ENCODE peak calls at places on chromosome 19, in ten cellular contexts. One of them, this sample, is unnamed.

GRCh38 chr19:36009220-36009619 is 607 bp upstream of the SYNE4 start:
- DNase-seq in EH: peak
- DNase-seq in effector CD4-positive, alpha-beta T cell: no peak
- DNase-seq in HFF-Myc: no peak
- DNase-seq in SK-MEL-5: peak
- DNase-seq in hypothalamus: peak
- DNase-seq in fibroblast of mammary gland: peak
- DNase-seq in HFFc6: peak
- DNase-seq in neural crest cell: peak
- DNase-seq in GM23248: peak
- DNase-seq in this sample: peak

GRCh38 chr19:1263198-1263597 is 5.9 kb upstream of the CIRBP start:
- DNase-seq in fibroblast of mammary gland: no peak
- DNase-seq in hypothalamus: no peak
- DNase-seq in effector CD4-positive, alpha-beta T cell: no peak
- DNase-seq in SK-MEL-5: no peak
- DNase-seq in HFFc6: no peak
- DNase-seq in EH: no peak
- DNase-seq in GM23248: no peak
- DNase-seq in HFF-Myc: no peak
- DNase-seq in neural crest cell: no peak
- DNase-seq in this sample: no peak

GRCh38 chr19:8459520-8460260 is 14.9 kb downstream of the HNRNPM start:
- DNase-seq in neural crest cell: no peak
- DNase-seq in GM23248: peak
- DNase-seq in HFFc6: peak
- DNase-seq in EH: peak
- DNase-seq in fibroblast of mammary gland: peak
- DNase-seq in HFF-Myc: no peak
- DNase-seq in SK-MEL-5: no peak
- DNase-seq in hypothalamus: no peak
- DNase-seq in effector CD4-positive, alpha-beta T cell: no peak
- DNase-seq in this sample: no peak

GRCh38 chr19:41697198-41697855 is 9.3 kb upstream of the CEACAM7 start:
- DNase-seq in fibroblast of mammary gland: no peak
- DNase-seq in neural crest cell: no peak
- DNase-seq in HFF-Myc: no peak
- DNase-seq in SK-MEL-5: no peak
- DNase-seq in EH: no peak
- DNase-seq in GM23248: no peak
- DNase-seq in hypothalamus: no peak
- DNase-seq in HFFc6: no peak
- DNase-seq in effector CD4-positive, alpha-beta T cell: no peak
- DNase-seq in this sample: no peak

GRCh38 chr19:48283908-48284307 is 14.0 kb downstream of the ZNF114 start:
- DNase-seq in hypothalamus: no peak
- DNase-seq in HFFc6: peak
- DNase-seq in HFF-Myc: no peak
- DNase-seq in fibroblast of mammary gland: peak
- DNase-seq in GM23248: peak
- DNase-seq in SK-MEL-5: no peak
- DNase-seq in neural crest cell: no peak
- DNase-seq in EH: peak
- DNase-seq in effector CD4-positive, alpha-beta T cell: no peak
- DNase-seq in this sample: no peak

GRCh38 chr19:4443966-4444764 is 13.4 kb downstream of the UBXN6 start:
- DNase-seq in HFF-Myc: no peak
- DNase-seq in HFFc6: no peak
- DNase-seq in fibroblast of mammary gland: no peak
- DNase-seq in effector CD4-positive, alpha-beta T cell: no peak
- DNase-seq in hypothalamus: no peak
- DNase-seq in neural crest cell: no peak
- DNase-seq in SK-MEL-5: no peak
- DNase-seq in EH: no peak
- DNase-seq in GM23248: no peak
- DNase-seq in this sample: no peak

GRCh38 chr19:1026189-1027019 is at the start of gene CNN2:
- DNase-seq in fibroblast of mammary gland: peak
- DNase-seq in GM23248: peak
- DNase-seq in EH: peak
- DNase-seq in effector CD4-positive, alpha-beta T cell: peak
- DNase-seq in neural crest cell: peak
- DNase-seq in HFFc6: peak
- DNase-seq in hypothalamus: no peak
- DNase-seq in HFF-Myc: no peak
- DNase-seq in SK-MEL-5: peak
- DNase-seq in this sample: no peak

GRCh38 chr19:42323473-42323851 is 2.0 kb upstream of the MEGF8 start:
- DNase-seq in neural crest cell: no peak
- DNase-seq in fibroblast of mammary gland: no peak
- DNase-seq in EH: no peak
- DNase-seq in HFF-Myc: no peak
- DNase-seq in SK-MEL-5: no peak
- DNase-seq in effector CD4-positive, alpha-beta T cell: no peak
- DNase-seq in GM23248: no peak
- DNase-seq in hypothalamus: no peak
- DNase-seq in HFFc6: no peak
- DNase-seq in this sample: no peak

GRCh38 chr19:45515081-45515624 is 7.9 kb downstream of the VASP start:
- DNase-seq in effector CD4-positive, alpha-beta T cell: no peak
- DNase-seq in HFFc6: no peak
- DNase-seq in GM23248: no peak
- DNase-seq in fibroblast of mammary gland: no peak
- DNase-seq in neural crest cell: no peak
- DNase-seq in HFF-Myc: no peak
- DNase-seq in SK-MEL-5: no peak
- DNase-seq in hypothalamus: peak
- DNase-seq in EH: no peak
- DNase-seq in this sample: peak

GRCh38 chr19:46111376-46111775 is 13.1 kb downstream of the IGFL3 start:
- DNase-seq in fibroblast of mammary gland: no peak
- DNase-seq in hypothalamus: no peak
- DNase-seq in effector CD4-positive, alpha-beta T cell: no peak
- DNase-seq in EH: no peak
- DNase-seq in GM23248: no peak
- DNase-seq in HFFc6: no peak
- DNase-seq in SK-MEL-5: no peak
- DNase-seq in HFF-Myc: no peak
- DNase-seq in neural crest cell: no peak
- DNase-seq in this sample: no peak

GRCh38 chr19:8577247-8577646 is at the start of gene MYO1F:
- DNase-seq in effector CD4-positive, alpha-beta T cell: no peak
- DNase-seq in HFF-Myc: no peak
- DNase-seq in EH: no peak
- DNase-seq in SK-MEL-5: no peak
- DNase-seq in fibroblast of mammary gland: no peak
- DNase-seq in neural crest cell: no peak
- DNase-seq in HFFc6: no peak
- DNase-seq in hypothalamus: peak
- DNase-seq in GM23248: no peak
- DNase-seq in this sample: peak

GRCh38 chr19:31181535-31181934 is 167.7 kb downstream of the TSHZ3 start:
- DNase-seq in SK-MEL-5: no peak
- DNase-seq in GM23248: no peak
- DNase-seq in HFFc6: no peak
- DNase-seq in effector CD4-positive, alpha-beta T cell: no peak
- DNase-seq in EH: no peak
- DNase-seq in HFF-Myc: no peak
- DNase-seq in hypothalamus: no peak
- DNase-seq in neural crest cell: no peak
- DNase-seq in fibroblast of mammary gland: no peak
- DNase-seq in this sample: no peak

GRCh38 chr19:51808333-51808986 is 13.5 kb downstream of the FPR3 start:
- DNase-seq in fibroblast of mammary gland: peak
- DNase-seq in SK-MEL-5: peak
- DNase-seq in effector CD4-positive, alpha-beta T cell: no peak
- DNase-seq in HFFc6: peak
- DNase-seq in hypothalamus: no peak
- DNase-seq in neural crest cell: no peak
- DNase-seq in HFF-Myc: peak
- DNase-seq in EH: peak
- DNase-seq in GM23248: peak
- DNase-seq in this sample: no peak

GRCh38 chr19:35436477-35437141 is 11.4 kb upstream of the FFAR2 start:
- DNase-seq in fibroblast of mammary gland: peak
- DNase-seq in neural crest cell: no peak
- DNase-seq in SK-MEL-5: no peak
- DNase-seq in hypothalamus: no peak
- DNase-seq in HFF-Myc: peak
- DNase-seq in HFFc6: no peak
- DNase-seq in effector CD4-positive, alpha-beta T cell: peak
- DNase-seq in GM23248: peak
- DNase-seq in EH: peak
- DNase-seq in this sample: no peak

GRCh38 chr19:57888107-57888493 is 737 bp downstream of the ZNF814 start:
- DNase-seq in neural crest cell: no peak
- DNase-seq in EH: no peak
- DNase-seq in GM23248: peak
- DNase-seq in fibroblast of mammary gland: no peak
- DNase-seq in HFF-Myc: no peak
- DNase-seq in HFFc6: no peak
- DNase-seq in hypothalamus: no peak
- DNase-seq in effector CD4-positive, alpha-beta T cell: no peak
- DNase-seq in SK-MEL-5: no peak
- DNase-seq in this sample: no peak

GRCh38 chr19:18626906-18627305 is 9.9 kb upstream of the KLHL26 start:
- DNase-seq in EH: peak
- DNase-seq in hypothalamus: peak
- DNase-seq in HFF-Myc: no peak
- DNase-seq in GM23248: no peak
- DNase-seq in HFFc6: no peak
- DNase-seq in neural crest cell: no peak
- DNase-seq in SK-MEL-5: no peak
- DNase-seq in effector CD4-positive, alpha-beta T cell: no peak
- DNase-seq in fibroblast of mammary gland: no peak
- DNase-seq in this sample: no peak

GRCh38 chr19:53881482-53882390 is at the start of gene PRKCG:
- DNase-seq in HFF-Myc: no peak
- DNase-seq in neural crest cell: peak
- DNase-seq in GM23248: peak
- DNase-seq in SK-MEL-5: no peak
- DNase-seq in EH: no peak
- DNase-seq in fibroblast of mammary gland: no peak
- DNase-seq in effector CD4-positive, alpha-beta T cell: peak
- DNase-seq in HFFc6: no peak
- DNase-seq in hypothalamus: peak
- DNase-seq in this sample: no peak

GRCh38 chr19:1081301-1082164 is 13.6 kb downstream of the POLR2E start:
- DNase-seq in hypothalamus: no peak
- DNase-seq in neural crest cell: no peak
- DNase-seq in effector CD4-positive, alpha-beta T cell: no peak
- DNase-seq in EH: no peak
- DNase-seq in fibroblast of mammary gland: no peak
- DNase-seq in SK-MEL-5: no peak
- DNase-seq in HFFc6: no peak
- DNase-seq in HFF-Myc: no peak
- DNase-seq in GM23248: no peak
- DNase-seq in this sample: no peak